ENCODE peak calls at places on chromosomes 7 and 10, in nine cellular contexts. N is hypothalamus; F is iPS-NIHi11; H is hepatocyte; I is breast epithelium; X is fibroblast of lung; Y is AG09319; Z is stimulated activated CD4-positive, alpha-beta T cell treated with anti-CD3 and anti-CD28 coated beads, Interleukin-1b, Interleukin-23, amount 100 ng/mL, for 1 hour; P is T-cell. E is an unnamed sample.

GRCh38 chr7:44280993-44281721 is 44.2 kb downstream of the CAMK2B start:
- DNase-seq in F (no peak), Y (no peak), Z (no peak), N (no peak), H (no peak), I (no peak), X (no peak), P (no peak), E (no peak)

GRCh38 chr7:152673902-152674301 is 2.0 kb downstream of the XRCC2 start:
- DNase-seq in X (peak), N (no peak), Z (no peak), Y (no peak), I (no peak), P (no peak), H (no peak), F (no peak), E (no peak)

GRCh38 chr10:373516-374309 is 238.5 kb downstream of the ZMYND11 start:
- DNase-seq in X (peak), N (no peak), F (no peak), H (peak), Y (peak), I (peak), Z (no peak), P (no peak), E (peak)

GRCh38 chr7:135979674-135980660 is 2.8 kb upstream of the MTPN start:
- DNase-seq in P (no peak), F (no peak), X (peak), Y (no peak), H (no peak), I (no peak), Z (no peak), N (no peak), E (no peak)

GRCh38 chr10:21171936-21172773 is 275.0 kb upstream of the NEBL start:
- DNase-seq in P (no peak), Y (no peak), X (no peak), Z (no peak), I (peak), N (no peak), H (no peak), F (no peak), E (no peak)

GRCh38 chr10:22912763-22913389 is 15.0 kb upstream of the ARMC3 start:
- DNase-seq in F (no peak), H (no peak), Z (no peak), P (no peak), X (no peak), N (no peak), I (no peak), Y (no peak), E (no peak)

GRCh38 chr7:81510122-81510521 is 259.7 kb downstream of the HGF start:
- DNase-seq in N (no peak), Y (no peak), X (no peak), H (no peak), Z (no peak), F (no peak), P (no peak), I (no peak), E (no peak)

GRCh38 chr7:157588271-157588589 is 251.4 kb downstream of the DNAJB6 start:
- DNase-seq in H (no peak), P (no peak), X (no peak), Z (no peak), N (no peak), Y (no peak), I (no peak), F (no peak), E (no peak)

GRCh38 chr10:70512149-70512611 is 33.6 kb downstream of the PALD1 start:
- DNase-seq in Y (no peak), P (no peak), X (peak), H (no peak), F (no peak), Z (no peak), N (no peak), I (no peak), E (no peak)

GRCh38 chr10:110820321-110820814 is 51.4 kb upstream of the PDCD4 start:
- DNase-seq in P (no peak), X (peak), H (peak), Y (no peak), N (no peak), I (peak), F (no peak), Z (no peak), E (no peak)

GRCh38 chr10:76432274-76433012 is 1001.0 kb downstream of the LRMDA start:
- DNase-seq in X (peak), Z (no peak), H (no peak), F (peak), Y (peak), I (no peak), N (no peak), P (no peak), E (peak)

GRCh38 chr7:13725591-13725990 is 263.9 kb downstream of the ETV1 start:
- DNase-seq in H (no peak), Z (no peak), F (no peak), P (no peak), Y (no peak), I (no peak), X (peak), N (no peak), E (no peak)

GRCh38 chr7:93622036-93622714 is 47.7 kb upstream of the CALCR start:
- DNase-seq in P (no peak), N (no peak), Z (no peak), H (peak), F (peak), I (no peak), X (peak), Y (no peak), E (no peak)

GRCh38 chr7:135929692-135930091 is 47.5 kb downstream of the MTPN start:
- DNase-seq in I (no peak), P (no peak), Y (no peak), N (no peak), F (no peak), X (no peak), H (no peak), Z (no peak), E (no peak)

GRCh38 chr10:21265622-21266021 is 259.9 kb downstream of the SKIDA1 start:
- DNase-seq in N (no peak), F (no peak), H (no peak), X (peak), Z (no peak), I (no peak), P (no peak), Y (no peak), E (no peak)

GRCh38 chr7:151313857-151314256 is 27.8 kb upstream of the NUB1 start:
- DNase-seq in X (peak), P (no peak), H (no peak), I (peak), Z (no peak), N (no peak), Y (no peak), F (no peak), E (peak)

GRCh38 chr7:67823345-67823744 is 826.7 kb downstream of the TYW1 start:
- DNase-seq in Y (no peak), P (no peak), H (peak), N (no peak), Z (no peak), X (peak), I (no peak), F (no peak), E (no peak)

GRCh38 chr10:72784551-72785421 is 92.8 kb downstream of the MCU start:
- DNase-seq in Y (peak), X (peak), N (no peak), H (peak), I (no peak), P (no peak), Z (no peak), F (peak), E (no peak)

GRCh38 chr10:32151876-32152275 is 95.7 kb upstream of the KIF5B start:
- DNase-seq in Z (no peak), X (no peak), F (no peak), N (no peak), P (no peak), H (no peak), I (no peak), Y (no peak), E (no peak)

GRCh38 chr7:26813426-26813825 is 51.0 kb downstream of the SKAP2 start:
- DNase-seq in Z (no peak), H (no peak), P (no peak), N (no peak), F (no peak), I (no peak), Y (no peak), X (peak), E (no peak)

GRCh38 chr7:94061316-94061715 is 57.2 kb upstream of the BET1 start:
- DNase-seq in P (no peak), I (no peak), Y (no peak), X (no peak), N (no peak), Z (no peak), H (no peak), F (no peak), E (no peak)

GRCh38 chr10:43265799-43266721 is 805 bp downstream of the RASGEF1A start:
- DNase-seq in F (peak), X (no peak), H (peak), I (no peak), Y (no peak), P (peak), N (no peak), Z (no peak), E (no peak)

GRCh38 chr7:120110169-120110568 is 162.8 kb upstream of the KCND2 start:
- DNase-seq in I (no peak), Z (no peak), N (no peak), F (no peak), X (no peak), Y (no peak), P (no peak), H (no peak), E (no peak)

GRCh38 chr7:30752979-30753378 is 1.0 kb downstream of the INMT start:
- DNase-seq in X (peak), Z (no peak), Y (no peak), F (no peak), H (no peak), N (no peak), I (no peak), P (no peak), E (no peak)

GRCh38 chr7:99573257-99573656 is 14.8 kb downstream of the ZNF655 start:
- DNase-seq in N (no peak), F (no peak), Y (no peak), I (no peak), Z (no peak), X (no peak), P (no peak), H (no peak), E (no peak)

GRCh38 chr7:150845471-150845870 is 6.8 kb upstream of the AOC1 start:
- DNase-seq in I (no peak), P (no peak), Y (no peak), H (peak), F (no peak), Z (no peak), N (no peak), X (no peak), E (no peak)

GRCh38 chr10:107898392-107898791 is 733.9 kb upstream of the SORCS1 start:
- DNase-seq in P (no peak), Z (no peak), N (no peak), I (no peak), F (no peak), X (no peak), H (no peak), Y (no peak), E (no peak)

GRCh38 chr10:91908358-91909177 is 718 bp downstream of the FGFBP3 start:
- DNase-seq in X (peak), F (peak), Y (no peak), N (no peak), Z (peak), H (peak), I (peak), P (peak), E (peak)

GRCh38 chr10:78905015-78905939 is 163.5 kb upstream of the ZMIZ1 start:
- DNase-seq in I (no peak), H (no peak), P (no peak), X (no peak), N (no peak), F (no peak), Z (no peak), Y (no peak), E (no peak)

GRCh38 chr10:113858541-113858940 is 4.1 kb downstream of the NHLRC2 start:
- DNase-seq in P (no peak), Z (no peak), X (no peak), F (no peak), H (no peak), I (no peak), Y (no peak), N (no peak), E (no peak)

GRCh38 chr7:67644149-67644548 is 647.5 kb downstream of the TYW1 start:
- DNase-seq in Z (no peak), F (no peak), Y (no peak), P (no peak), X (no peak), N (no peak), I (no peak), H (no peak), E (no peak)

GRCh38 chr7:40469481-40469880 is 334.7 kb downstream of the SUGCT start:
- DNase-seq in H (peak), N (no peak), Y (no peak), P (no peak), I (no peak), Z (no peak), X (peak), F (no peak), E (no peak)

GRCh38 chr7:135454060-135454459 is 55.8 kb downstream of the CNOT4 start:
- DNase-seq in Z (no peak), P (no peak), X (no peak), H (no peak), F (no peak), Y (no peak), I (no peak), N (no peak), E (no peak)

GRCh38 chr7:93757421-93757820 is 133.1 kb downstream of the TFPI2 start:
- DNase-seq in N (no peak), H (no peak), F (no peak), X (no peak), Z (no peak), I (no peak), Y (no peak), P (no peak), E (no peak)